ENCODE peak calls at places on chromosomes 4 and X, in six cellular contexts. S is H9, G is IMR-90, U is neuronal stem cell, Q is H1, V is mesenchymal stem cell. Y is an unnamed sample.

GRCh38 chr4:165199722-165200121 is 7.6 kb upstream of the KLHL2 start:
- DNase-seq in S (no peak), G (no peak), U (no peak), Q (no peak), V (no peak), Y (no peak)

GRCh38 chr4:73621357-73621756 is 1.1 kb upstream of the RASSF6 start:
- DNase-seq in S (no peak), G (no peak), U (no peak), Q (no peak), V (no peak), Y (peak; percentile 67)

GRCh38 chrX:9494806-9495205 is 29.9 kb downstream of the TBL1X start:
- DNase-seq in S (no peak), G (peak; percentile 41), U (no peak), Q (no peak), V (peak; percentile 93), Y (peak; percentile 58)

GRCh38 chr4:177509346-177509745 is 67.1 kb upstream of the AGA start:
- DNase-seq in S (no peak), G (no peak), U (no peak), Q (no peak), V (no peak), Y (no peak)

GRCh38 chrX:129945131-129945530 is 37.3 kb upstream of the BCORL1 start:
- DNase-seq in S (no peak), G (peak; percentile 22), U (no peak), Q (no peak), V (peak; percentile 51), Y (peak; percentile 83)

GRCh38 chr4:112284662-112285411 is 867 bp downstream of the TIFA start:
- DNase-seq in S (no peak), G (peak; percentile 24), U (no peak), Q (no peak), V (peak; percentile 46), Y (peak; percentile 49)

GRCh38 chrX:51893931-51894696 is 691 bp downstream of the MAGED1 start:
- DNase-seq in S (no peak), G (peak; percentile 11), U (peak; percentile 23), Q (peak; percentile 50), V (peak; percentile 28), Y (no peak)

GRCh38 chrX:130916636-130917422 is 13.8 kb upstream of the ENOX2 start:
- DNase-seq in S (peak; percentile 45), G (peak; percentile 54), U (peak; percentile 56), Q (peak; percentile 47), V (peak; percentile 54), Y (no peak)

GRCh38 chr4:176767183-176767582 is 25.5 kb downstream of the VEGFC start:
- DNase-seq in S (no peak), G (peak; percentile 33), U (no peak), Q (no peak), V (no peak), Y (no peak)

GRCh38 chr4:1310796-1311715 is 21.4 kb downstream of the MAEA start:
- DNase-seq in S (no peak), G (no peak), U (no peak), Q (no peak), V (no peak), Y (no peak)

GRCh38 chr4:169383724-169384123 is 113.0 kb upstream of the SH3RF1 start:
- DNase-seq in S (no peak), G (peak; percentile 97), U (no peak), Q (no peak), V (peak; percentile 87), Y (no peak)

GRCh38 chr4:142350886-142351285 is 495.2 kb downstream of the INPP4B start:
- DNase-seq in S (no peak), G (peak; percentile 50), U (no peak), Q (no peak), V (no peak), Y (no peak)

GRCh38 chr4:47031713-47032404 is 492 bp downstream of the GABRB1 start:
- DNase-seq in S (no peak), G (no peak), U (no peak), Q (no peak), V (no peak), Y (no peak)

GRCh38 chr4:78529569-78530209 is 21.9 kb upstream of the ANXA3 start:
- DNase-seq in S (no peak), G (peak; percentile 74), U (no peak), Q (no peak), V (peak; percentile 42), Y (no peak)

GRCh38 chr4:78532046-78532445 is 19.5 kb upstream of the ANXA3 start:
- DNase-seq in S (no peak), G (no peak), U (no peak), Q (no peak), V (no peak), Y (no peak)

GRCh38 chr4:78533854-78534253 is 17.7 kb upstream of the ANXA3 start:
- DNase-seq in S (no peak), G (no peak), U (no peak), Q (no peak), V (no peak), Y (no peak)

GRCh38 chr4:78534286-78534955 is 17.1 kb upstream of the ANXA3 start:
- DNase-seq in S (no peak), G (peak; percentile 28), U (no peak), Q (no peak), V (no peak), Y (no peak)
- H4K91ac ChIP-seq in S (no peak overlapping the region), G (no peak overlapping the region), U (no peak overlapping the region), Q (no peak overlapping the region), V (no peak overlapping the region), Y (no peak overlapping the region)

DNA sequence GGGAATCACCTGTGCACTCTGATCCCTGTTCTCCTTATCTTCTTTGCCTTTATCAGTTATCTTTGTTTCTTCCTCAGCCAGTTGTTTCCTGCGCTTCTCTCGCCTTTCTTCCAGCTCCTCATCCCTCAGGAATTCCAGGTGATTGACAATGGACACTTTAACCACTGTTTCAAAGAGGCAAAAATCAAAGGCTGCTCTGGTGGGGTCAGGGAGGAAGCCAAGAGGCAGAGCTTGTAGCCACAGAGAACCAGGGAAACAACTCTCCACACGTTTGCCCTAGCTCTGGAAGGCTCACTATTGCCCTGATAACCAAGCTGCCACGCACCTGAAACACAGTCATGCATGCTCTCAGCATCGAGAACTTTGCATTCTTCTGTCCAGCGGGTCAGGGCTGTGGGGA is 124.5 kb upstream of the HSD17B10 start:
- DNase-seq in S (no peak), G (no peak), U (no peak), Q (no peak), V (no peak), Y (no peak)
- H4K91ac ChIP-seq in S (no peak overlapping the region), G (no peak overlapping the region), U (no peak overlapping the region), Q (no peak overlapping the region), V (no peak overlapping the region), Y (no peak overlapping the region)

DNA sequence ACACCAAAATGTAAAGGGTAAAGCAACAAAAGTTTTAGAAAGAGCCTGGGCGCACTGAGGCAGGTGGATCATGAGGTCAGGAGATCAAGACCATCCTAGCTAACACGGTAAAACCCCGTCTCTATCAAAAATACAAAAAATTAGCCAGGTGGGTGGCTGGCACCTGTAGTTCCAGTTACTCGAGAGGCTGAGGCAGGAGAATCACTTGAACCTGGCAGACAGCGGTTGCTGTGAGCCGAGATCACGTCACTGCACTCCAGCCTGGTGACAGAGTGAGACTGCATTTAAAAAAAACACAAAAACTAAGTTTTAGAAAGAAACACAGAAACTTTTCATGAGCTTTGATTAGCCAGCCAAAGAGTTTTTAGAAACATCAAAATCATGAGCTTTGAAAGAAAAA is 76.5 kb downstream of the APBB2 start:
- DNase-seq in S (no peak), G (no peak), U (no peak), Q (no peak), V (no peak), Y (no peak)
- H4K91ac ChIP-seq in S (no peak overlapping the region), G (no peak overlapping the region), U (no peak overlapping the region), Q (no peak overlapping the region), V (no peak overlapping the region), Y (no peak overlapping the region)

DNA sequence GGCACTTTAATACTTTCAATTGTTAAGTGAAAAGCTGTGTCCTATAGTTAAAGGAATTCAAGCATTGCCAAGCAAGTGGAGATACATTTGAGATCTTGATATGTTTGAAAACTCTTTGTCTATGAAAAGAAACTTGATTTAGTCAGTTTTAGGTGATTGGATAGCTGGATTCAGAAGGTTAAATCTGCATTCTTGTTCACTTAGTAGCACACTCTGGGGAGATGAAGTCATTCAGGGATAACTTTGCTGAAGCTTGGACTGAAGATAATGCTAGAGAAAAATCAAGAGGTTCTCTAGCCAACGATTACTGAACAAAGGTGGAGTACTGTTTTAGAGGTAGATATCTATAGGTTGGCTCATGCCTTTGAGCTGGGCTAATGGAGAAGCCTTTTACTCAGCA is 90.6 kb downstream of the DCAF8L2 start:
- DNase-seq in S (no peak), G (peak; percentile 56), U (no peak), Q (no peak), V (peak; percentile 0), Y (no peak)
- H4K91ac ChIP-seq in S (no peak overlapping the region), G (no peak overlapping the region), U (no peak overlapping the region), Q (no peak overlapping the region), V (no peak overlapping the region), Y (no peak overlapping the region)

DNA sequence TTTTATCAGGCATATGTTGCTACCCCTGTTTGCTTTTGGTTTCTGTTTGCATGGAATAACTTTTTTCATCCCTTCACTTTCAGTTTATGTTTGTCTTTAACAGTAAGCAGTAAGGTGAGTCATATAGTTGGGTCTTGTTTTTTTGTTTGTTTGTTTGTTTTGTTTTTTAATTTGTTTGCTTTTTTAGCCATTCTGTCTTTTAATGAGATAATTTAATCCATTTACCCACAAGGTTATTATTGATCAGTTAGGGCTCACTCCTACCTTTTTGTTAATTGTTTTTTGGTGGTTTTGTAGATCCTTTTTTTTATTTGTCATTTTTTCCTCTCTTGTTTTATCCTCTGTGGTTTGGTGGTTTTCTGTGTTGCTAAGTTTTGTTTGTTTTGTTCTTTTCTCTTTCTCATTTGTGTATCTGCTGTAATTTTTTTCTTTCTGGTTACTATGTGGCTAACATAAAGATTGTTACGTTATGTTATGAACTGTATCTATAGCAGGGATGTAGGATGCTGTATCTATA is 379.5 kb upstream of the MAD2L1 start:
- DNase-seq in S (no peak), G (no peak), U (no peak), Q (no peak), V (peak; percentile 33), Y (no peak)
- H4K91ac ChIP-seq in S (no peak overlapping the region), G (no peak overlapping the region), U (no peak overlapping the region), Q (no peak overlapping the region), V (no peak overlapping the region), Y (no peak overlapping the region)

GRCh38 chr4:151446208-151446607 is 37.2 kb downstream of the FHIP1A start:
- DNase-seq in S (no peak), G (no peak), U (no peak), Q (no peak), V (no peak), Y (no peak)
- H4K91ac ChIP-seq in S (no peak overlapping the region), G (no peak overlapping the region), U (no peak overlapping the region), Q (no peak overlapping the region), V (no peak overlapping the region), Y (no peak overlapping the region)